ENCODE peak calls at places on chromosomes 12 and 14, in six cellular contexts. One of them, this sample, is unnamed.
A peak's percentile ranks its signal among the peaks of the same experiment; 100 is the strongest.

GRCh38 chr14:98160901-98161300 is 1111.1 kb downstream of the BCL11B start:
- DNase-seq in Caki2: no peak
- DNase-seq in posterior cingulate gyrus: no peak
- DNase-seq in uterus: no peak
- DNase-seq in brain microvascular endothelial cell: no peak
- DNase-seq in EL: no peak
- DNase-seq in this sample: no peak

GRCh38 chr12:6620137-6620884 is 13.1 kb upstream of the CHD4 start:
- DNase-seq in Caki2: no peak
- DNase-seq in posterior cingulate gyrus: no peak
- DNase-seq in uterus: no peak
- DNase-seq in brain microvascular endothelial cell: no peak
- DNase-seq in EL: no peak
- DNase-seq in this sample: peak; percentile 9

GRCh38 chr12:16120027-16120426 is 157.5 kb downstream of the SLC15A5 start:
- DNase-seq in Caki2: no peak
- DNase-seq in posterior cingulate gyrus: no peak
- DNase-seq in uterus: no peak
- DNase-seq in brain microvascular endothelial cell: no peak
- DNase-seq in EL: no peak
- DNase-seq in this sample: no peak

GRCh38 chr12:8770499-8770898 is 51.9 kb upstream of the A2ML1 start:
- DNase-seq in Caki2: no peak
- DNase-seq in posterior cingulate gyrus: no peak
- DNase-seq in uterus: no peak
- DNase-seq in brain microvascular endothelial cell: no peak
- DNase-seq in EL: no peak
- DNase-seq in this sample: no peak

GRCh38 chr12:107436376-107436775 is 249.2 kb upstream of the PWP1 start:
- DNase-seq in Caki2: peak; percentile 48
- DNase-seq in posterior cingulate gyrus: no peak
- DNase-seq in uterus: no peak
- DNase-seq in brain microvascular endothelial cell: peak; percentile 61
- DNase-seq in EL: peak; percentile 86
- DNase-seq in this sample: peak; percentile 53

GRCh38 chr14:81219821-81220487 is 805 bp downstream of the GTF2A1 start:
- DNase-seq in Caki2: no peak
- DNase-seq in posterior cingulate gyrus: peak; percentile 80
- DNase-seq in uterus: peak; percentile 43
- DNase-seq in brain microvascular endothelial cell: peak; percentile 2
- DNase-seq in EL: no peak
- DNase-seq in this sample: no peak

GRCh38 chr14:46063872-46064271 is 587.7 kb downstream of the RPL10L start:
- DNase-seq in Caki2: no peak
- DNase-seq in posterior cingulate gyrus: no peak
- DNase-seq in uterus: no peak
- DNase-seq in brain microvascular endothelial cell: no peak
- DNase-seq in EL: no peak
- DNase-seq in this sample: no peak

GRCh38 chr12:102675672-102676071 is 195.3 kb upstream of the IGF1 start:
- DNase-seq in Caki2: no peak
- DNase-seq in posterior cingulate gyrus: no peak
- DNase-seq in uterus: no peak
- DNase-seq in brain microvascular endothelial cell: peak; percentile 13
- DNase-seq in EL: peak; percentile 70
- DNase-seq in this sample: no peak

GRCh38 chr12:53046655-53047220 is 3.1 kb upstream of the TNS2 start:
- DNase-seq in Caki2: peak; percentile 84
- DNase-seq in posterior cingulate gyrus: peak; percentile 96
- DNase-seq in uterus: peak; percentile 93
- DNase-seq in brain microvascular endothelial cell: peak; percentile 68
- DNase-seq in EL: peak; percentile 92
- DNase-seq in this sample: peak; percentile 78

GRCh38 chr14:72617391-72618011 is 276.4 kb downstream of the DPF3 start:
- DNase-seq in Caki2: no peak
- DNase-seq in posterior cingulate gyrus: peak; percentile 85
- DNase-seq in uterus: no peak
- DNase-seq in brain microvascular endothelial cell: no peak
- DNase-seq in EL: peak; percentile 79
- DNase-seq in this sample: peak; percentile 44

GRCh38 chr14:87131879-87132278 is 861.1 kb downstream of the GALC start:
- DNase-seq in Caki2: peak; percentile 47
- DNase-seq in posterior cingulate gyrus: no peak
- DNase-seq in uterus: peak; percentile 29
- DNase-seq in brain microvascular endothelial cell: no peak
- DNase-seq in EL: no peak
- DNase-seq in this sample: peak; percentile 94

GRCh38 chr14:89990623-89991275 is 35.0 kb downstream of the TDP1 start:
- DNase-seq in Caki2: no peak
- DNase-seq in posterior cingulate gyrus: no peak
- DNase-seq in uterus: no peak
- DNase-seq in brain microvascular endothelial cell: no peak
- DNase-seq in EL: no peak
- DNase-seq in this sample: no peak

This sample was measured in kidney glomerular epithelial cell.